ENCODE peak calls at places on chromosomes 12 and 14, in nine cellular contexts. One of them, this sample, is unnamed.

GRCh38 chr12:62934799-62935674 is at the start of gene PPM1H:
- DNase-seq in left lung: peak; percentile 89
- DNase-seq in choroid plexus epithelial cell: peak; percentile 41
- DNase-seq in gastrocnemius medialis: peak; percentile 50
- DNase-seq in posterior cingulate gyrus: peak; percentile 81
- DNase-seq in GM23338: peak; percentile 98
- DNase-seq in non-pigmented ciliary epithelial cell: no peak
- DNase-seq in esophagus squamous epithelium: no peak
- DNase-seq in neuronal stem cell: peak; percentile 79
- DNase-seq in this sample: no peak

GRCh38 chr14:96676161-96676560 is 121.0 kb upstream of the VRK1 start:
- DNase-seq in gastrocnemius medialis: no peak
- DNase-seq in left lung: no peak
- DNase-seq in choroid plexus epithelial cell: peak; percentile 15
- DNase-seq in GM23338: no peak
- DNase-seq in neuronal stem cell: no peak
- DNase-seq in non-pigmented ciliary epithelial cell: no peak
- DNase-seq in esophagus squamous epithelium: no peak
- DNase-seq in posterior cingulate gyrus: no peak
- DNase-seq in this sample: no peak

GRCh38 chr12:51666696-51667095 is 75.7 kb downstream of the SCN8A start:
- DNase-seq in posterior cingulate gyrus: no peak
- DNase-seq in neuronal stem cell: no peak
- DNase-seq in non-pigmented ciliary epithelial cell: no peak
- DNase-seq in GM23338: peak; percentile 60
- DNase-seq in left lung: no peak
- DNase-seq in gastrocnemius medialis: no peak
- DNase-seq in choroid plexus epithelial cell: no peak
- DNase-seq in esophagus squamous epithelium: no peak
- DNase-seq in this sample: no peak

GRCh38 chr12:132766380-132767085 is 4.9 kb upstream of the ANKLE2 start:
- DNase-seq in posterior cingulate gyrus: no peak
- DNase-seq in left lung: peak; percentile 79
- DNase-seq in non-pigmented ciliary epithelial cell: no peak
- DNase-seq in neuronal stem cell: no peak
- DNase-seq in GM23338: no peak
- DNase-seq in gastrocnemius medialis: peak; percentile 68
- DNase-seq in esophagus squamous epithelium: no peak
- DNase-seq in choroid plexus epithelial cell: no peak
- DNase-seq in this sample: no peak

GRCh38 chr12:39395866-39396265 is 47.1 kb downstream of the KIF21A start:
- DNase-seq in left lung: no peak
- DNase-seq in esophagus squamous epithelium: no peak
- DNase-seq in posterior cingulate gyrus: no peak
- DNase-seq in choroid plexus epithelial cell: no peak
- DNase-seq in GM23338: no peak
- DNase-seq in neuronal stem cell: no peak
- DNase-seq in non-pigmented ciliary epithelial cell: no peak
- DNase-seq in gastrocnemius medialis: no peak
- DNase-seq in this sample: no peak

GRCh38 chr12:94676011-94676709 is 25.8 kb upstream of the TMCC3 start:
- DNase-seq in left lung: peak; percentile 59
- DNase-seq in neuronal stem cell: no peak
- DNase-seq in esophagus squamous epithelium: no peak
- DNase-seq in gastrocnemius medialis: peak; percentile 38
- DNase-seq in GM23338: no peak
- DNase-seq in posterior cingulate gyrus: no peak
- DNase-seq in choroid plexus epithelial cell: peak; percentile 36
- DNase-seq in non-pigmented ciliary epithelial cell: no peak
- DNase-seq in this sample: no peak

GRCh38 chr12:105552056-105552455 is 221.6 kb downstream of the C12orf75 start:
- DNase-seq in esophagus squamous epithelium: no peak
- DNase-seq in posterior cingulate gyrus: no peak
- DNase-seq in GM23338: no peak
- DNase-seq in left lung: no peak
- DNase-seq in choroid plexus epithelial cell: no peak
- DNase-seq in neuronal stem cell: no peak
- DNase-seq in gastrocnemius medialis: no peak
- DNase-seq in non-pigmented ciliary epithelial cell: no peak
- DNase-seq in this sample: no peak

GRCh38 chr14:61585598-61586538 is 109.4 kb upstream of the HIF1A start:
- DNase-seq in neuronal stem cell: no peak
- DNase-seq in GM23338: no peak
- DNase-seq in choroid plexus epithelial cell: peak; percentile 89
- DNase-seq in esophagus squamous epithelium: no peak
- DNase-seq in gastrocnemius medialis: no peak
- DNase-seq in non-pigmented ciliary epithelial cell: no peak
- DNase-seq in posterior cingulate gyrus: no peak
- DNase-seq in left lung: no peak
- DNase-seq in this sample: no peak

GRCh38 chr12:49941556-49942511 is 8.7 kb upstream of the AQP2 start:
- DNase-seq in non-pigmented ciliary epithelial cell: no peak
- DNase-seq in choroid plexus epithelial cell: no peak
- DNase-seq in gastrocnemius medialis: no peak
- DNase-seq in esophagus squamous epithelium: no peak
- DNase-seq in neuronal stem cell: no peak
- DNase-seq in left lung: no peak
- DNase-seq in GM23338: no peak
- DNase-seq in posterior cingulate gyrus: no peak
- DNase-seq in this sample: no peak

GRCh38 chr14:36818794-36819384 is 157.2 kb downstream of the PAX9 start:
- DNase-seq in non-pigmented ciliary epithelial cell: peak; percentile 23
- DNase-seq in esophagus squamous epithelium: no peak
- DNase-seq in choroid plexus epithelial cell: peak; percentile 3
- DNase-seq in left lung: no peak
- DNase-seq in gastrocnemius medialis: no peak
- DNase-seq in neuronal stem cell: peak; percentile 37
- DNase-seq in posterior cingulate gyrus: no peak
- DNase-seq in GM23338: no peak
- DNase-seq in this sample: no peak

GRCh38 chr12:120352117-120352516 is 16.8 kb downstream of the MSI1 start:
- DNase-seq in gastrocnemius medialis: no peak
- DNase-seq in GM23338: no peak
- DNase-seq in left lung: no peak
- DNase-seq in esophagus squamous epithelium: no peak
- DNase-seq in posterior cingulate gyrus: no peak
- DNase-seq in non-pigmented ciliary epithelial cell: peak; percentile 30
- DNase-seq in neuronal stem cell: no peak
- DNase-seq in choroid plexus epithelial cell: peak; percentile 27
- DNase-seq in this sample: peak; percentile 47